ENCODE peak calls at places on chromosomes 1 and 21, in nine cellular contexts. A, M, F, N, X, V, Q, D and Y are unnamed samples.

GRCh38 chr21:35381743-35382310 is 332.7 kb upstream of the RUNX1 start:
- DNase-seq in F (no peak), A (no peak), X (no peak), D (no peak), Q (no peak), V (no peak), M (no peak), N (no peak), Y (no peak)

GRCh38 chr1:184840596-184840995 is 85.9 kb upstream of the EDEM3 start:
- DNase-seq in D (no peak), Q (no peak), F (no peak), V (no peak), X (no peak), N (no peak), M (no peak), A (no peak), Y (no peak)

GRCh38 chr1:67766117-67766978 is 66.9 kb downstream of the GNG12 start:
- DNase-seq in X (peak), A (peak), Q (peak), N (peak), V (no peak), D (peak), F (peak), M (peak), Y (no peak)

GRCh38 chr1:207407655-207408256 is 46.4 kb upstream of the CR2 start:
- DNase-seq in Q (peak), X (peak), D (no peak), N (no peak), F (peak), A (no peak), M (no peak), V (no peak), Y (peak)

GRCh38 chr1:151024540-151025146 is 11.7 kb upstream of the BNIPL start:
- DNase-seq in X (peak), Q (peak), D (peak), F (peak), N (peak), A (peak), V (peak), M (peak), Y (peak)

GRCh38 chr21:41133896-41134522 is 34.0 kb upstream of the BACE2 start:
- DNase-seq in X (peak), F (peak), V (no peak), M (no peak), A (peak), D (peak), N (peak), Q (peak), Y (no peak)

GRCh38 chr1:209607795-209608178 is 24.3 kb downstream of the CAMK1G start:
- DNase-seq in D (no peak), V (no peak), N (no peak), F (no peak), Q (no peak), A (no peak), M (no peak), X (no peak), Y (no peak)

GRCh38 chr1:85581138-85581801 is 709 bp downstream of the CCN1 start:
- DNase-seq in X (peak), A (peak), M (peak), Q (peak), D (peak), F (peak), N (peak), V (peak), Y (peak)

GRCh38 chr1:43402055-43402865 is 12.6 kb downstream of the SZT2 start:
- DNase-seq in X (no peak), D (no peak), F (no peak), Q (no peak), V (no peak), A (no peak), N (no peak), M (no peak), Y (no peak)

GRCh38 chr1:51837243-51837642 is 41.3 kb downstream of the NRDC start:
- DNase-seq in D (no peak), V (no peak), X (no peak), N (no peak), F (no peak), A (no peak), M (no peak), Q (no peak), Y (no peak)

GRCh38 chr21:32908529-32908928 is 117.2 kb upstream of the OLIG2 start:
- DNase-seq in A (peak), V (no peak), N (no peak), X (no peak), M (no peak), Q (no peak), D (no peak), F (no peak), Y (no peak)

GRCh38 chr1:108000620-108001105 is 35.7 kb upstream of the VAV3 start:
- DNase-seq in M (peak), D (peak), F (peak), A (no peak), V (no peak), X (no peak), N (peak), Q (peak), Y (no peak)

GRCh38 chr1:87327362-87328120 is 1.1 kb upstream of the LMO4 start:
- DNase-seq in V (no peak), F (peak), M (no peak), Q (no peak), X (no peak), D (no peak), A (no peak), N (no peak), Y (no peak)

GRCh38 chr1:180501865-180502360 is 464 bp downstream of the ACBD6 start:
- DNase-seq in N (no peak), V (no peak), F (no peak), M (no peak), D (no peak), X (peak), A (no peak), Q (no peak), Y (no peak)

GRCh38 chr1:21277178-21277577 is 13.1 kb downstream of the ECE1 start:
- DNase-seq in V (no peak), Q (no peak), D (no peak), N (no peak), X (no peak), A (no peak), M (peak), F (no peak), Y (no peak)

GRCh38 chr1:44675186-44675585 is 672 bp downstream of the ARMH1 start:
- DNase-seq in D (no peak), X (no peak), F (no peak), M (no peak), Q (no peak), N (no peak), V (no peak), A (no peak), Y (no peak)

GRCh38 chr1:210259496-210259895 is 26.9 kb downstream of the SERTAD4 start:
- DNase-seq in Q (peak), M (no peak), F (peak), N (peak), A (peak), V (no peak), D (peak), X (peak), Y (peak)

GRCh38 chr1:166915941-166916340 is 39.9 kb upstream of the TADA1 start:
- DNase-seq in N (no peak), X (no peak), M (no peak), D (peak), A (no peak), F (peak), V (no peak), Q (no peak), Y (no peak)

GRCh38 chr1:111725192-111725591 is 14.0 kb downstream of the INKA2 start:
- DNase-seq in A (peak), D (no peak), X (no peak), V (no peak), Q (no peak), F (no peak), M (peak), N (no peak), Y (no peak)

GRCh38 chr1:154325583-154326545 is 539 bp downstream of the ATP8B2 start:
- DNase-seq in Q (peak), F (peak), X (peak), N (peak), M (peak), D (peak), V (peak), A (peak), Y (peak)

GRCh38 chr21:17585875-17586450 is 26.7 kb downstream of the BTG3 start:
- DNase-seq in V (no peak), D (peak), N (peak), X (peak), Q (peak), F (peak), A (peak), M (no peak), Y (peak)

GRCh38 chr21:42012344-42012743 is 2.2 kb upstream of the ZBTB21 start:
- DNase-seq in Q (no peak), D (no peak), X (no peak), M (no peak), F (no peak), V (no peak), N (no peak), A (no peak), Y (no peak)

GRCh38 chr1:181383695-181384094 is 99.6 kb upstream of the CACNA1E start:
- DNase-seq in X (no peak), M (no peak), A (no peak), F (no peak), V (no peak), D (no peak), N (no peak), Q (no peak), Y (no peak)

GRCh38 chr1:165383067-165383466 is 26.6 kb upstream of the LMX1A start:
- DNase-seq in D (peak), X (peak), M (peak), Q (peak), V (no peak), A (no peak), N (peak), F (peak), Y (peak)

GRCh38 chr1:168498159-168498609 is 45.6 kb downstream of the XCL2 start:
- DNase-seq in X (peak), V (no peak), F (peak), M (no peak), A (no peak), N (no peak), Q (peak), D (peak), Y (peak)

GRCh38 chr21:40680311-40680710 is 166.6 kb downstream of the DSCAM start:
- DNase-seq in M (no peak), V (no peak), Q (no peak), N (no peak), F (no peak), X (no peak), D (no peak), A (no peak), Y (no peak)

GRCh38 chr1:20184997-20185833 is 681 bp upstream of the UBXN10 start:
- DNase-seq in X (no peak), M (no peak), D (no peak), N (no peak), A (no peak), F (no peak), V (no peak), Q (no peak), Y (no peak)

GRCh38 chr1:33130297-33130696 is 49.3 kb downstream of the AZIN2 start:
- DNase-seq in Q (peak), F (peak), V (no peak), A (peak), N (no peak), M (no peak), D (no peak), X (peak), Y (no peak)

GRCh38 chr1:181476581-181476980 is 6.7 kb upstream of the CACNA1E start:
- DNase-seq in V (no peak), A (no peak), N (no peak), Q (no peak), X (no peak), D (no peak), F (no peak), M (no peak), Y (no peak)

GRCh38 chr1:215521279-215521678 is 45.8 kb upstream of the KCTD3 start:
- DNase-seq in X (no peak), F (no peak), N (no peak), A (no peak), M (no peak), V (no peak), Q (no peak), D (no peak), Y (no peak)

GRCh38 chr1:112759228-112759627 is 44.1 kb upstream of the PPM1J start:
- DNase-seq in A (no peak), V (no peak), D (no peak), X (no peak), M (no peak), Q (no peak), F (no peak), N (no peak), Y (no peak)

GRCh38 chr1:53352576-53352975 is 24.7 kb upstream of the LRP8 start:
- DNase-seq in D (no peak), Q (no peak), V (no peak), M (no peak), N (no peak), X (no peak), F (no peak), A (no peak), Y (no peak)

GRCh38 chr21:7917729-7918128 is 2603.7 kb upstream of the TPTE start:
- DNase-seq in Q (peak), M (no peak), D (no peak), N (no peak), A (no peak), F (no peak), X (no peak), V (no peak), Y (no peak)

GRCh38 chr1:212814548-212814947 is 22.9 kb downstream of the TATDN3 start:
- DNase-seq in Q (no peak), A (no peak), D (no peak), X (no peak), F (no peak), V (no peak), N (no peak), M (no peak), Y (no peak)

GRCh38 chr1:59290173-59290954 is 6.5 kb upstream of the FGGY start:
- DNase-seq in M (peak), D (no peak), N (no peak), X (peak), F (peak), Q (peak), V (no peak), A (peak), Y (no peak)
- TF ChIP-seq CTCF in M (peak), D (peak), N (no peak), X (peak), F (peak), Q (peak), V (no peak), A (peak), Y (peak)

GRCh38 chr1:117566556-117566955 is 39.3 kb upstream of the TENT5C start:
- DNase-seq in M (no peak), Q (no peak), X (no peak), D (no peak), N (no peak), V (no peak), A (no peak), F (no peak), Y (no peak)

GRCh38 chr1:117567435-117567834 is 38.4 kb upstream of the TENT5C start:
- DNase-seq in Q (no peak), A (no peak), X (no peak), N (no peak), V (no peak), M (no peak), F (no peak), D (no peak), Y (no peak)

GRCh38 chr1:117564227-117565082 is 41.4 kb upstream of the TENT5C start:
- DNase-seq in N (no peak), A (no peak), V (no peak), M (no peak), D (no peak), X (no peak), Q (no peak), F (no peak), Y (no peak)

GRCh38 chr1:117565083-117565556 is 40.7 kb upstream of the TENT5C start:
- DNase-seq in N (no peak), M (no peak), X (no peak), D (no peak), V (no peak), A (no peak), Q (no peak), F (no peak), Y (no peak)

GRCh38 chr1:117565745-117566455 is 39.9 kb upstream of the TENT5C start:
- DNase-seq in X (no peak), D (no peak), N (no peak), M (no peak), V (no peak), A (peak), F (no peak), Q (no peak), Y (no peak)
- TF ChIP-seq CTCF in X (no peak), D (no peak), N (no peak), M (no peak), V (no peak), A (no peak), F (no peak), Q (no peak), Y (no peak)

GRCh38 chr1:40948741-40949528 is 30.6 kb upstream of the CTPS1 start:
- DNase-seq in A (peak), F (peak), D (no peak), M (no peak), Q (peak), X (peak), V (no peak), N (peak), Y (peak)
- TF ChIP-seq CTCF in A (peak), F (peak), D (peak), M (peak), Q (peak), X (peak), V (no peak), N (peak), Y (peak)

DNA sequence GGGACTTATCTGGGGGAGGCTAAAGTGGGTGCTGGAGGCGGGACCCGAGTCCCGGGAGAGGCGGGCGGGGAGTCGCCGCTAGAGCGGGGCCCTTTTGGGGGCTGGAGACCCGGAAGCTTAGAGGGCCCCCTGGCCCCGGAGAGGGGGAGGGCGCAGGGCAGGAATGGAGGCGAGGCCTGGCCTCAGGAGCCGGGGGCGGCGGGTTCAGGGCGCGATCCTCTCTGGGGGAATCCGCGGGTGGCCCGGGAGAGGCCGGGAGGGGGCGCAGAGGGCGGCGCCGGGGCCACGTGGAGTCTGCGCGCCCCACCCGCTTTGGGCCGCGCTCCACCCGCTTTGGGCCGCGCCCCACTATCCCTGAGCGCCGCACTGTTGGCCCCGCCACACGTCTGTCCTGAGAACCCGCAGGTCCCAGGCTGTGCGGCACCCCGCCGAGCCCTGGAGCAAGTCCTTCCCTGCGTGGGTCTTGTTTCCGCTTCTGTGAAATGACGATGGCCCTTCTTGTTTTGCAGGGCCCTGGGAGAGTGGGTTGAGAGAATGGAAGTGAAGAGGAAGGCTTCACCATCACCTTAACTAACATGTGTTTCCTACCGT is 84.4 kb downstream of the NKAIN1 start:
- DNase-seq in M (peak), D (peak), Q (peak), A (peak), V (peak), X (peak), F (peak), N (no peak), Y (no peak)
- TF ChIP-seq CTCF in M (peak), D (peak), Q (peak), A (no peak), V (no peak), X (peak), F (no peak), N (peak), Y (peak)

DNA sequence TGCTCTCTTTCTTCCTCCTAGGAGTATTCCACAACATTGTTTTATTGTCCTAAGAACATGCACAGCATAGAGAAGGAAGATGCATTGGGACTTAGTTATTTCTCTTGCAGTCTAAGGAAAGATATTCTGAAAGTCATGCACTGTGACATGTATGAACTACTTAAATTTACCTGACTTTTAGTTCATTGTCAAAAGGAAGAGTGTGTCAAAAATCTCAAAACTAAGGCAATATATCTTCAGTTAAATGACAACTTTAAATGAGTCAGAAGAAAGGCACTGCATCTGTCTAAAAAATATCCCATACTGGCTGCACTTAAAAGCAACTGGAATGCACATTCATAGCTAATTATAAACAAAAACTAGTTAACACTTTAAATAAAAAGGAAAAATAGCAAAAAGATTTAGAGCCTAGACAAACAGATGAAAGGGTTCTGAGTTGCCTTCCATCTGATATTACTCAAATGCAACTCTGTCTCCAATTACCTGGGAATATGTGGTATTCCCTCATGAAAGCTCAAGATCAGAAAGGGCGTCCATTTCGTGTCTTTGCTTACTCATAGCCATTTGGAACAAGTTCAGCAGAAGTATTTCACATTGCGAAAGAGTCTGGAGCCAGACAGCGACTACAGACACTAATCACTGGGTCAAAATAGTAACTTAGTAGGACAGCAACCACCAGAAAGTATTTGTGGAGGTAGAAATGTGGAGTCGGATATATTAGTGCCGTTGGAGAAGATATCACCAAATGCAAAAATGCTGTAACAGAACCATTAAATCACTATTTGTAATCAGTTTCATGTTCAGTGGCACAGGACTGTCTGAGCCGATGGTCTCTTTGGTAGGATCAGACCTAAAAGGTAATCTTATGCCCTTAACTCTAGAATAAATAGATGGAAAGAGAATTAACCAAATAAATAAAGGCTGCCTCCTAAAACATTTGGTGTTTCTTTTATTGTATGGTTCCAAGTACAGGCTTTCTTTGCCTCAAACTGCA is 225.7 kb downstream of the GREM2 start:
- DNase-seq in V (no peak), Q (peak), X (peak), D (peak), M (no peak), F (peak), A (no peak), N (peak), Y (peak)
- TF ChIP-seq CTCF in V (no peak), Q (no peak), X (no peak), D (no peak), M (no peak), F (no peak), A (no peak), N (no peak), Y (no peak)